ENCODE peak calls at places on chromosomes 1 and 21, in six cellular contexts. C is endothelial cell of umbilical vein; W is Caco-2; H is tibial artery; J is kidney; V is effector memory CD4-positive, alpha-beta T cell. R is an unnamed sample.

GRCh38 chr1:228650946-228651345 is 84.3 kb upstream of the RHOU start:
- DNase-seq in V (no peak), C (no peak), W (no peak), J (no peak), H (no peak), R (no peak)

GRCh38 chr21:34580181-34580700 is 34.7 kb downstream of the RCAN1 start:
- DNase-seq in J (no peak), V (no peak), C (peak; percentile 56), W (no peak), H (no peak), R (no peak)

GRCh38 chr1:158353333-158354038 is at the start of gene CD1E:
- DNase-seq in W (no peak), C (no peak), J (no peak), V (no peak), H (no peak), R (no peak)

GRCh38 chr21:18252686-18253085 is 8.1 kb downstream of the CHODL start:
- DNase-seq in W (no peak), J (no peak), V (no peak), C (no peak), H (peak; percentile 21), R (no peak)

GRCh38 chr1:17539526-17540254 is at the start of gene ARHGEF10L:
- DNase-seq in H (no peak), W (peak; percentile 34), C (no peak), J (peak; percentile 77), V (no peak), R (peak; percentile 48)

GRCh38 chr1:229810140-229810539 is 184.1 kb downstream of the URB2 start:
- DNase-seq in C (no peak), V (no peak), J (no peak), H (no peak), W (no peak), R (no peak)

GRCh38 chr1:183215076-183215720 is 29.1 kb downstream of the LAMC2 start:
- DNase-seq in V (no peak), C (no peak), J (no peak), W (no peak), H (no peak), R (no peak)

GRCh38 chr1:151832318-151832984 is 849 bp upstream of the RORC start:
- DNase-seq in J (peak; percentile 95), C (no peak), W (no peak), V (no peak), H (no peak), R (peak; percentile 79)

GRCh38 chr1:94641990-94642389 is 100.4 kb upstream of the F3 start:
- DNase-seq in V (no peak), C (no peak), W (no peak), J (no peak), H (no peak), R (no peak)

GRCh38 chr1:94646151-94646643 is 104.6 kb upstream of the F3 start:
- DNase-seq in W (no peak), V (no peak), J (no peak), H (no peak), C (no peak), R (no peak)

GRCh38 chr1:94642617-94643315 is 101.2 kb upstream of the F3 start:
- DNase-seq in V (no peak), J (no peak), W (no peak), H (no peak), C (no peak), R (no peak)

GRCh38 chr1:94643776-94644175 is 102.2 kb upstream of the F3 start:
- DNase-seq in W (no peak), V (no peak), C (no peak), J (no peak), H (no peak), R (no peak)

GRCh38 chr1:94644371-94644770 is 102.8 kb upstream of the F3 start:
- DNase-seq in V (no peak), C (no peak), J (no peak), W (no peak), H (no peak), R (no peak)
- H3K36me3 ChIP-seq in V (no peaks in the 10 kb centered on the region), C (no peaks in the 10 kb centered on the region), J (no peaks in the 10 kb centered on the region), W (no peaks in the 10 kb centered on the region), H (no peaks in the 10 kb centered on the region), R (no peaks in the 10 kb centered on the region)

DNA sequence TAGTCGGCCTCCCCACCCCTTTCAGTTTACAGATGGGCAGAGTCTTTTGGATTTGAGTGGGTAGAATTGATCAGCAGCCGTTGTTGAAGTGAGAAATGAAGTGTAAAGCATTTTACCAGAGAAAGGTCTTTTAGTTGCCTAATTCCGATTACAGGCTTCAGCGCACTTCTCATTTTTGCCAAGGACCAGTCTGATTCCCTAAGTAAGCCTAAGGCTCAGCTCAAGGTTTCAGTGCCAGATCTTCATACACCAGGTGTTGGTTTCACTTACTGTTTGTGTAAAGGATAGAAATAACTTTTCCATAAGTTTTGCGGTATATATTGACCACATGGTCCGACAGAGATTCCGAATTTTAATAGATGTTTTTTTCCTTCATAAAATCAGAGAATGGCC is 83.9 kb upstream of the BMP8A start:
- DNase-seq in H (no peak), V (no peak), C (no peak), W (no peak), J (no peak), R (no peak)
- H3K4me3 ChIP-seq in H (peak overlapping the region; percentile 93), V (peak overlapping the region; percentile 84), C (no peak overlapping the region), W (peak overlapping the region; percentile 78), J (peak overlapping the region; percentile 67), R (peak overlapping the region; percentile 2)

DNA sequence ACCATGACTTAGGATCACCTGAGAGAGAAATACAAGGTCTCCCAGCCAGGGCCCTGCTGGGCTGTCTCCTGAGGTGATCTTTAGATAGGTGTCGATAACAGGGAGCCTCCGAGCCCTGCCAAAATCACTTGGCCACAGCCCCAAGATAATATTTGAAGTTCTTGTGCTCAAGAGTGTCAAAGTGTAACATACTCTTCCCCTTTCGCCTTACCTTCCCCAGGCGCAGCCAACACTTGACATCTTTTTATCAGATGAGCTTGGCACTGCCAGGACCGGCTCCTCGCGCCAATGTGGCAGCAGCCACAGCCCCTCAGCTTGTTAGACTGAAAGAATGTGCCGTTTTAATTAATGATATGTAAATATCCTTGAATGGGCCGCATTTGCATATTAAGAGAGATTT is 109.5 kb downstream of the PBX1 start:
- DNase-seq in H (no peak), W (no peak), C (no peak), V (no peak), J (no peak), R (no peak)
- H3K36me3 ChIP-seq in H (no peaks in the 10 kb centered on the region), W (no peaks in the 10 kb centered on the region), C (no peaks in the 10 kb centered on the region), V (no peaks in the 10 kb centered on the region), J (no peaks in the 10 kb centered on the region), R (no peaks in the 10 kb centered on the region)

GRCh38 chr21:46022551-46023107 is 41.1 kb downstream of the COL6A1 start:
- DNase-seq in C (no peak), H (no peak), J (no peak), W (peak; percentile 55), V (no peak), R (peak; percentile 68)
- H3K4me3 ChIP-seq in C (no peak overlapping the region), H (no peak overlapping the region), J (no peak overlapping the region), W (peak overlapping the region; percentile 24), V (no peak overlapping the region), R (peak overlapping the region; percentile 41)

DNA sequence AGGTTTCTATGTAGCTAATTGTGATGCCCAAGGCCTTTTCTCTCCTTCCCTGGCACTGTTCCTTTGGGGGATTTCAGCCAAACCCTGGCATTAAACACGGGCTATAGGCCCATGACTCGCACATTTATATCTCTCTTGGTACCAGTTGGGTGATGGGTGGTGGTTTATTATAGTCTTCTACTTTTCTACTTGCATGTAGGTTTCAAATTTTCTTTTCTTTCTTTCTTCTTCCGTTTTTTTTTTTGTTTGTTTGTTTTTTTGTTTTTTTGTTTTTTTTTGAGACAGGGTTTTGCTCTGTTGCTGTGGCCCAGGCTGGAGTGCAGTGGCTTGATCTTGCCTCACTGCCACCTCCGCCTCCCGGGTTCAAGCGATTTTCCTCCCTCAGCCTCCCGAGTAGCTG is 1.1 kb downstream of the IL10RB start:
- DNase-seq in H (no peak), J (no peak), V (no peak), W (no peak), C (no peak), R (peak; percentile 42)
- H3K36me3 ChIP-seq in H (no peaks in the 10 kb centered on the region), J (peaks cover 3% of the 10 kb centered on the region), V (peaks cover 11% of the 10 kb centered on the region), W (peaks cover 3% of the 10 kb centered on the region), C (peaks cover 2% of the 10 kb centered on the region), R (peaks cover 3% of the 10 kb centered on the region)

GRCh38 chr1:221759436-221759835 is 17.5 kb upstream of the DUSP10 start:
- DNase-seq in V (no peak), W (no peak), C (peak; percentile 75), J (no peak), H (no peak), R (no peak)

GRCh38 chr1:221762121-221762520 is 20.2 kb upstream of the DUSP10 start:
- DNase-seq in J (no peak), H (no peak), V (no peak), W (no peak), C (peak; percentile 62), R (no peak)

GRCh38 chr1:221760895-221761294 is 19.0 kb upstream of the DUSP10 start:
- DNase-seq in H (no peak), W (no peak), V (no peak), C (no peak), J (no peak), R (no peak)

GRCh38 chr1:221758455-221758854 is 16.6 kb upstream of the DUSP10 start:
- DNase-seq in J (no peak), W (no peak), C (no peak), V (no peak), H (no peak), R (no peak)

GRCh38 chr1:221761354-221762002 is 19.6 kb upstream of the DUSP10 start:
- DNase-seq in J (no peak), V (no peak), C (no peak), W (no peak), H (no peak), R (no peak)
- H3K4me3 ChIP-seq in J (no peak overlapping the region), V (no peak overlapping the region), C (no peak overlapping the region), W (no peak overlapping the region), H (no peak overlapping the region), R (no peak overlapping the region)

GRCh38 chr21:45900034-45900868 is 81.3 kb upstream of the COL6A1 start:
- DNase-seq in H (no peak), V (no peak), J (peak; percentile 56), W (no peak), C (no peak), R (no peak)
- H3K36me3 ChIP-seq in H (no peaks in the 10 kb centered on the region), V (no peaks in the 10 kb centered on the region), J (no peaks in the 10 kb centered on the region), W (no peaks in the 10 kb centered on the region), C (no peaks in the 10 kb centered on the region), R (no peaks in the 10 kb centered on the region)